ENCODE peak calls at places on chromosome 14, in ten cellular contexts. One of them, this sample, is unnamed.

GRCh38 chr14:50679674-50680073 is 11.6 kb upstream of the SAV1 start:
- DNase-seq in adipocyte: no peak
- DNase-seq in LNCaP clone FGC: no peak
- DNase-seq in uterus: no peak
- DNase-seq in fibroblast of the aortic adventitia: no peak
- DNase-seq in Caco-2: no peak
- DNase-seq in naive thymus-derived CD4-positive, alpha-beta T cell: no peak
- DNase-seq in cardiac muscle cell: no peak
- DNase-seq in mucosa of descending colon: no peak
- DNase-seq in RWPE2: no peak
- DNase-seq in this sample: no peak

GRCh38 chr14:106694638-106695393 is 1168.4 kb downstream of the TMEM121 start:
- DNase-seq in adipocyte: no peak
- DNase-seq in uterus: no peak
- DNase-seq in RWPE2: no peak
- DNase-seq in Caco-2: peak
- DNase-seq in mucosa of descending colon: peak
- DNase-seq in cardiac muscle cell: no peak
- DNase-seq in LNCaP clone FGC: no peak
- DNase-seq in naive thymus-derived CD4-positive, alpha-beta T cell: peak
- DNase-seq in fibroblast of the aortic adventitia: no peak
- DNase-seq in this sample: peak

GRCh38 chr14:68546839-68547238 is 246.0 kb downstream of the ZFP36L1 start:
- DNase-seq in mucosa of descending colon: no peak
- DNase-seq in adipocyte: peak
- DNase-seq in naive thymus-derived CD4-positive, alpha-beta T cell: no peak
- DNase-seq in Caco-2: no peak
- DNase-seq in uterus: peak
- DNase-seq in LNCaP clone FGC: no peak
- DNase-seq in RWPE2: no peak
- DNase-seq in fibroblast of the aortic adventitia: peak
- DNase-seq in cardiac muscle cell: no peak
- DNase-seq in this sample: no peak

GRCh38 chr14:101199028-101199770 is 295.7 kb upstream of the RTL1 start:
- DNase-seq in mucosa of descending colon: no peak
- DNase-seq in LNCaP clone FGC: no peak
- DNase-seq in fibroblast of the aortic adventitia: no peak
- DNase-seq in cardiac muscle cell: no peak
- DNase-seq in RWPE2: peak
- DNase-seq in uterus: no peak
- DNase-seq in Caco-2: no peak
- DNase-seq in adipocyte: no peak
- DNase-seq in naive thymus-derived CD4-positive, alpha-beta T cell: no peak
- DNase-seq in this sample: no peak

GRCh38 chr14:104363891-104364760 is 215.4 kb upstream of the C14orf180 start:
- DNase-seq in uterus: no peak
- DNase-seq in adipocyte: no peak
- DNase-seq in LNCaP clone FGC: no peak
- DNase-seq in cardiac muscle cell: no peak
- DNase-seq in RWPE2: peak
- DNase-seq in Caco-2: no peak
- DNase-seq in naive thymus-derived CD4-positive, alpha-beta T cell: no peak
- DNase-seq in mucosa of descending colon: no peak
- DNase-seq in fibroblast of the aortic adventitia: no peak
- DNase-seq in this sample: no peak

GRCh38 chr14:72433511-72433910 is 460.4 kb downstream of the DPF3 start:
- DNase-seq in uterus: no peak
- DNase-seq in fibroblast of the aortic adventitia: peak
- DNase-seq in LNCaP clone FGC: peak
- DNase-seq in Caco-2: no peak
- DNase-seq in mucosa of descending colon: no peak
- DNase-seq in RWPE2: no peak
- DNase-seq in naive thymus-derived CD4-positive, alpha-beta T cell: no peak
- DNase-seq in adipocyte: peak
- DNase-seq in cardiac muscle cell: no peak
- DNase-seq in this sample: no peak

GRCh38 chr14:102652194-102652593 is 59.7 kb downstream of the RCOR1 start:
- DNase-seq in mucosa of descending colon: no peak
- DNase-seq in LNCaP clone FGC: no peak
- DNase-seq in RWPE2: no peak
- DNase-seq in naive thymus-derived CD4-positive, alpha-beta T cell: no peak
- DNase-seq in adipocyte: peak
- DNase-seq in cardiac muscle cell: no peak
- DNase-seq in uterus: no peak
- DNase-seq in fibroblast of the aortic adventitia: no peak
- DNase-seq in Caco-2: no peak
- DNase-seq in this sample: no peak

GRCh38 chr14:105442125-105442524 is 22.5 kb downstream of the MTA1 start:
- DNase-seq in uterus: no peak
- DNase-seq in adipocyte: no peak
- DNase-seq in cardiac muscle cell: no peak
- DNase-seq in Caco-2: no peak
- DNase-seq in RWPE2: no peak
- DNase-seq in LNCaP clone FGC: no peak
- DNase-seq in fibroblast of the aortic adventitia: no peak
- DNase-seq in mucosa of descending colon: no peak
- DNase-seq in naive thymus-derived CD4-positive, alpha-beta T cell: no peak
- DNase-seq in this sample: no peak

GRCh38 chr14:25009891-25010290 is 40.1 kb downstream of the STXBP6 start:
- DNase-seq in mucosa of descending colon: no peak
- DNase-seq in cardiac muscle cell: peak
- DNase-seq in naive thymus-derived CD4-positive, alpha-beta T cell: no peak
- DNase-seq in adipocyte: peak
- DNase-seq in RWPE2: no peak
- DNase-seq in LNCaP clone FGC: no peak
- DNase-seq in fibroblast of the aortic adventitia: peak
- DNase-seq in Caco-2: peak
- DNase-seq in uterus: no peak
- DNase-seq in this sample: no peak

GRCh38 chr14:56002316-56002715 is 115.9 kb upstream of the PELI2 start:
- DNase-seq in mucosa of descending colon: no peak
- DNase-seq in fibroblast of the aortic adventitia: no peak
- DNase-seq in RWPE2: no peak
- DNase-seq in uterus: no peak
- DNase-seq in LNCaP clone FGC: no peak
- DNase-seq in cardiac muscle cell: no peak
- DNase-seq in naive thymus-derived CD4-positive, alpha-beta T cell: no peak
- DNase-seq in adipocyte: peak
- DNase-seq in Caco-2: peak
- DNase-seq in this sample: no peak

GRCh38 chr14:32495435-32495734 is 166.3 kb downstream of the AKAP6 start:
- DNase-seq in RWPE2: no peak
- DNase-seq in LNCaP clone FGC: no peak
- DNase-seq in adipocyte: no peak
- DNase-seq in uterus: no peak
- DNase-seq in fibroblast of the aortic adventitia: no peak
- DNase-seq in mucosa of descending colon: no peak
- DNase-seq in naive thymus-derived CD4-positive, alpha-beta T cell: no peak
- DNase-seq in Caco-2: no peak
- DNase-seq in cardiac muscle cell: no peak
- DNase-seq in this sample: no peak

GRCh38 chr14:97380539-97380941 is 583.4 kb downstream of the VRK1 start:
- DNase-seq in adipocyte: no peak
- DNase-seq in Caco-2: no peak
- DNase-seq in LNCaP clone FGC: no peak
- DNase-seq in naive thymus-derived CD4-positive, alpha-beta T cell: no peak
- DNase-seq in mucosa of descending colon: no peak
- DNase-seq in RWPE2: peak
- DNase-seq in cardiac muscle cell: no peak
- DNase-seq in fibroblast of the aortic adventitia: no peak
- DNase-seq in uterus: no peak
- DNase-seq in this sample: no peak

GRCh38 chr14:23078692-23079116 is 16.2 kb downstream of the ACIN1 start:
- DNase-seq in adipocyte: peak
- DNase-seq in Caco-2: peak
- DNase-seq in RWPE2: no peak
- DNase-seq in uterus: peak
- DNase-seq in LNCaP clone FGC: no peak
- DNase-seq in mucosa of descending colon: peak
- DNase-seq in cardiac muscle cell: no peak
- DNase-seq in fibroblast of the aortic adventitia: peak
- DNase-seq in naive thymus-derived CD4-positive, alpha-beta T cell: no peak
- DNase-seq in this sample: no peak

GRCh38 chr14:26872510-26872909 is 274.7 kb upstream of the NOVA1 start:
- DNase-seq in mucosa of descending colon: no peak
- DNase-seq in RWPE2: no peak
- DNase-seq in cardiac muscle cell: peak
- DNase-seq in LNCaP clone FGC: no peak
- DNase-seq in adipocyte: peak
- DNase-seq in naive thymus-derived CD4-positive, alpha-beta T cell: no peak
- DNase-seq in uterus: peak
- DNase-seq in Caco-2: no peak
- DNase-seq in fibroblast of the aortic adventitia: peak
- DNase-seq in this sample: no peak

GRCh38 chr14:94028450-94028826 is 2.3 kb downstream of the OTUB2 start:
- DNase-seq in fibroblast of the aortic adventitia: no peak
- DNase-seq in Caco-2: no peak
- DNase-seq in LNCaP clone FGC: no peak
- DNase-seq in naive thymus-derived CD4-positive, alpha-beta T cell: no peak
- DNase-seq in mucosa of descending colon: no peak
- DNase-seq in adipocyte: no peak
- DNase-seq in RWPE2: no peak
- DNase-seq in cardiac muscle cell: no peak
- DNase-seq in uterus: no peak
- DNase-seq in this sample: peak
- H3K4me3 ChIP-seq in fibroblast of the aortic adventitia: no peak
- H3K4me3 ChIP-seq in Caco-2: no peak
- H3K4me3 ChIP-seq in LNCaP clone FGC: no peak
- H3K4me3 ChIP-seq in naive thymus-derived CD4-positive, alpha-beta T cell: no peak
- H3K4me3 ChIP-seq in mucosa of descending colon: no peak
- H3K4me3 ChIP-seq in adipocyte: no peak
- H3K4me3 ChIP-seq in RWPE2: no peak
- H3K4me3 ChIP-seq in cardiac muscle cell: no peak
- H3K4me3 ChIP-seq in uterus: no peak
- H3K4me3 ChIP-seq in this sample: no peak

GRCh38 chr14:77086017-77086727 is 11.9 kb upstream of the CIPC start:
- DNase-seq in cardiac muscle cell: peak
- DNase-seq in naive thymus-derived CD4-positive, alpha-beta T cell: peak
- DNase-seq in LNCaP clone FGC: peak
- DNase-seq in fibroblast of the aortic adventitia: no peak
- DNase-seq in mucosa of descending colon: no peak
- DNase-seq in adipocyte: peak
- DNase-seq in uterus: no peak
- DNase-seq in RWPE2: no peak
- DNase-seq in Caco-2: peak
- DNase-seq in this sample: peak

GRCh38 chr14:77086951-77087350 is 11.1 kb upstream of the CIPC start:
- DNase-seq in uterus: no peak
- DNase-seq in naive thymus-derived CD4-positive, alpha-beta T cell: no peak
- DNase-seq in RWPE2: no peak
- DNase-seq in adipocyte: no peak
- DNase-seq in LNCaP clone FGC: no peak
- DNase-seq in cardiac muscle cell: no peak
- DNase-seq in fibroblast of the aortic adventitia: no peak
- DNase-seq in mucosa of descending colon: no peak
- DNase-seq in Caco-2: no peak
- DNase-seq in this sample: no peak

GRCh38 chr14:77088645-77089044 is 9.4 kb upstream of the CIPC start:
- DNase-seq in adipocyte: no peak
- DNase-seq in fibroblast of the aortic adventitia: no peak
- DNase-seq in uterus: no peak
- DNase-seq in RWPE2: no peak
- DNase-seq in naive thymus-derived CD4-positive, alpha-beta T cell: no peak
- DNase-seq in mucosa of descending colon: no peak
- DNase-seq in Caco-2: no peak
- DNase-seq in LNCaP clone FGC: no peak
- DNase-seq in cardiac muscle cell: no peak
- DNase-seq in this sample: no peak

GRCh38 chr14:77088219-77088618 is 9.8 kb upstream of the CIPC start:
- DNase-seq in adipocyte: no peak
- DNase-seq in mucosa of descending colon: peak
- DNase-seq in Caco-2: peak
- DNase-seq in naive thymus-derived CD4-positive, alpha-beta T cell: no peak
- DNase-seq in uterus: no peak
- DNase-seq in RWPE2: peak
- DNase-seq in LNCaP clone FGC: peak
- DNase-seq in fibroblast of the aortic adventitia: no peak
- DNase-seq in cardiac muscle cell: no peak
- DNase-seq in this sample: no peak

DNA sequence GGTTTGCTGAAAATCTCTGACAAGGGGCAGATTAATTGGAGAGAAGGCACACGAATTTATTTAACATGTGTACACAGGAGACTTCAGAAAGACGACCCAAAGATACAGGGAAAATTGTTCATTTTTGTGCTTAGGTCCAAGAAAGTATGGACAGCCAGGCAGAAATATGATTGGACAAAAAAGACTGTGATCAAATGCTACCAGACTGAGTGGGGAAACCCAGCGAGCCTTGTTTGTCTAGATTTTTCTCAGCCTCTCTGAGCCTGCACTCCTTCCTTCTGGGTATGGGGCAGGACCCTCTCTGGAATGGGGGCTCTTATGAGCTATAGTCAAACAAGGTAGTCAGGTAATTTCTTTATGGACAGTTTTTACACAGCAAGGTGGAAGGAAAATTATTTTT is 10.4 kb upstream of the CIPC start:
- DNase-seq in naive thymus-derived CD4-positive, alpha-beta T cell: no peak
- DNase-seq in LNCaP clone FGC: no peak
- DNase-seq in uterus: no peak
- DNase-seq in adipocyte: no peak
- DNase-seq in mucosa of descending colon: no peak
- DNase-seq in Caco-2: no peak
- DNase-seq in RWPE2: no peak
- DNase-seq in cardiac muscle cell: no peak
- DNase-seq in fibroblast of the aortic adventitia: no peak
- DNase-seq in this sample: no peak
- H3K4me3 ChIP-seq in naive thymus-derived CD4-positive, alpha-beta T cell: no peak
- H3K4me3 ChIP-seq in LNCaP clone FGC: no peak
- H3K4me3 ChIP-seq in uterus: no peak
- H3K4me3 ChIP-seq in adipocyte: no peak
- H3K4me3 ChIP-seq in mucosa of descending colon: no peak
- H3K4me3 ChIP-seq in Caco-2: no peak
- H3K4me3 ChIP-seq in RWPE2: no peak
- H3K4me3 ChIP-seq in cardiac muscle cell: no peak
- H3K4me3 ChIP-seq in fibroblast of the aortic adventitia: no peak
- H3K4me3 ChIP-seq in this sample: no peak

DNA sequence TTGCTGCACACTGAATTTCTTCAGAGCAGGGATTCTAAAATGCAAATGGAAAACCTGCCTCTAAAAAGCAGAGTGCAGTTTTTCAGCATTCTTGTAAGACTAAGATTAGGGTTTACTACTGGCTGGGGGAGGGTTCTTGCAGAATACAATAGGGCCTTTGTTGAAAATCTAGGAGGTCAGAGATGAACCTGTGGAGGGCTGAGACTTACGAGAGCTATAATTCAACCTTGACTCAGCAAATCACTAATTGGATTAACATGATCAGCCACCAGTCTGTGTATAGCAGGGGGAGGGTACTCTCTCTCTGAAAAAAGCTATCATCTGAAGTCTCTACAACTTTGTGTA is 92.6 kb upstream of the HIF1A start:
- DNase-seq in LNCaP clone FGC: no peak
- DNase-seq in uterus: no peak
- DNase-seq in naive thymus-derived CD4-positive, alpha-beta T cell: no peak
- DNase-seq in fibroblast of the aortic adventitia: no peak
- DNase-seq in cardiac muscle cell: no peak
- DNase-seq in RWPE2: no peak
- DNase-seq in Caco-2: peak
- DNase-seq in adipocyte: no peak
- DNase-seq in mucosa of descending colon: peak
- DNase-seq in this sample: no peak
- H3K4me3 ChIP-seq in LNCaP clone FGC: no peak
- H3K4me3 ChIP-seq in uterus: no peak
- H3K4me3 ChIP-seq in naive thymus-derived CD4-positive, alpha-beta T cell: no peak
- H3K4me3 ChIP-seq in fibroblast of the aortic adventitia: no peak
- H3K4me3 ChIP-seq in cardiac muscle cell: no peak
- H3K4me3 ChIP-seq in RWPE2: no peak
- H3K4me3 ChIP-seq in Caco-2: no peak
- H3K4me3 ChIP-seq in adipocyte: no peak
- H3K4me3 ChIP-seq in mucosa of descending colon: no peak
- H3K4me3 ChIP-seq in this sample: no peak

GRCh38 chr14:53946404-53947400 is 9.9 kb downstream of the BMP4 start:
- DNase-seq in LNCaP clone FGC: no peak
- DNase-seq in RWPE2: no peak
- DNase-seq in naive thymus-derived CD4-positive, alpha-beta T cell: no peak
- DNase-seq in uterus: no peak
- DNase-seq in adipocyte: peak
- DNase-seq in Caco-2: no peak
- DNase-seq in mucosa of descending colon: no peak
- DNase-seq in fibroblast of the aortic adventitia: no peak
- DNase-seq in cardiac muscle cell: peak
- DNase-seq in this sample: no peak
- H3K4me3 ChIP-seq in LNCaP clone FGC: no peak
- H3K4me3 ChIP-seq in RWPE2: no peak
- H3K4me3 ChIP-seq in naive thymus-derived CD4-positive, alpha-beta T cell: no peak
- H3K4me3 ChIP-seq in uterus: peak
- H3K4me3 ChIP-seq in adipocyte: no peak
- H3K4me3 ChIP-seq in Caco-2: no peak
- H3K4me3 ChIP-seq in mucosa of descending colon: no peak
- H3K4me3 ChIP-seq in fibroblast of the aortic adventitia: no peak
- H3K4me3 ChIP-seq in cardiac muscle cell: peak
- H3K4me3 ChIP-seq in this sample: no peak